ENCODE peak calls at places on chromosome 6, in nine cellular contexts. P is GM13977; K is stimulated activated naive CD4-positive, alpha-beta T cell; T is adrenal gland; N is PC-3; H is activated naive CD4-positive, alpha-beta T cell; U is left ventricle myocardium inferior; Y is BE2C; A is tibial nerve. S is an unnamed sample.

GRCh38 chr6:37068523-37069270 is 63.2 kb downstream of the FGD2 start:
- DNase-seq in N (no peak), H (no peak), P (no peak), U (no peak), T (no peak), A (no peak), K (no peak), Y (no peak), S (peak; percentile 60)

GRCh38 chr6:1984346-1984994 is 260.9 kb downstream of the GMDS start:
- DNase-seq in N (no peak), U (no peak), Y (no peak), H (no peak), P (no peak), T (no peak), K (no peak), A (no peak), S (no peak)

GRCh38 chr6:139198529-139199303 is 63.8 kb downstream of the HECA start:
- DNase-seq in U (no peak), T (no peak), P (no peak), Y (no peak), N (no peak), K (no peak), A (no peak), H (no peak), S (no peak)

GRCh38 chr6:115847671-115848070 is 213.0 kb downstream of the FRK start:
- DNase-seq in P (no peak), H (no peak), Y (no peak), A (no peak), N (no peak), T (no peak), K (no peak), U (no peak), S (no peak)

GRCh38 chr6:160523223-160523622 is 140.9 kb downstream of the LPA start:
- DNase-seq in N (no peak), Y (no peak), K (no peak), U (no peak), T (no peak), P (no peak), A (no peak), H (no peak), S (no peak)

GRCh38 chr6:169883316-169883715 is 131.9 kb downstream of the ERMARD start:
- DNase-seq in T (no peak), K (no peak), U (no peak), N (no peak), A (no peak), H (no peak), P (no peak), Y (no peak), S (no peak)

GRCh38 chr6:30681696-30682180 is 4.7 kb downstream of the PPP1R18 start:
- DNase-seq in U (no peak), K (no peak), T (no peak), N (no peak), P (peak; percentile 16), H (no peak), A (no peak), Y (no peak), S (no peak)

GRCh38 chr6:109507490-109508072 is 24.6 kb upstream of the ZBTB24 start:
- DNase-seq in Y (no peak), A (no peak), K (no peak), P (no peak), N (no peak), T (no peak), H (no peak), U (no peak), S (no peak)

GRCh38 chr6:53945765-53946407 is 151.1 kb downstream of the LRRC1 start:
- DNase-seq in N (no peak), T (no peak), Y (no peak), A (no peak), H (no peak), P (no peak), U (no peak), K (no peak), S (no peak)

GRCh38 chr6:129519750-129520149 is 190.2 kb downstream of the ARHGAP18 start:
- DNase-seq in Y (no peak), H (no peak), P (no peak), U (no peak), A (no peak), T (no peak), N (no peak), K (no peak), S (no peak)

GRCh38 chr6:121688974-121689373 is 253.5 kb downstream of the GJA1 start:
- DNase-seq in U (no peak), T (no peak), A (no peak), H (no peak), N (no peak), Y (no peak), P (no peak), K (peak; percentile 25), S (no peak)

GRCh38 chr6:42257614-42258013 is 40.0 kb upstream of the MRPS10 start:
- DNase-seq in U (no peak), Y (no peak), A (no peak), N (no peak), H (no peak), P (no peak), K (no peak), T (no peak), S (no peak)

GRCh38 chr6:25017932-25018581 is 82.3 kb upstream of the RIPOR2 start:
- DNase-seq in K (peak; percentile 82), T (peak; percentile 22), N (peak; percentile 79), A (peak; percentile 62), Y (peak; percentile 62), P (peak; percentile 64), H (peak; percentile 34), U (peak; percentile 53), S (no peak)

GRCh38 chr6:3348821-3349220 is 90.1 kb downstream of the PSMG4 start:
- DNase-seq in K (no peak), U (no peak), T (no peak), N (no peak), P (no peak), A (no peak), H (no peak), Y (no peak), S (no peak)

GRCh38 chr6:100459291-100459690 is 5.4 kb downstream of the SIM1 start:
- DNase-seq in Y (no peak), H (no peak), T (no peak), A (no peak), P (no peak), U (no peak), K (no peak), N (no peak), S (no peak)

GRCh38 chr6:138970856-138971425 is 17.1 kb downstream of the REPS1 start:
- DNase-seq in N (peak; percentile 81), Y (no peak), P (no peak), H (no peak), K (no peak), U (no peak), T (peak; percentile 55), A (no peak), S (no peak)

GRCh38 chr6:155340464-155341129 is 26.3 kb upstream of the TFB1M start:
- DNase-seq in H (no peak), K (no peak), A (no peak), U (no peak), N (peak; percentile 54), Y (peak; percentile 22), P (no peak), T (no peak), S (no peak)

GRCh38 chr6:116568111-116568510 is 3.2 kb upstream of the RWDD1 start:
- DNase-seq in A (no peak), T (no peak), H (no peak), U (no peak), K (no peak), Y (no peak), N (no peak), P (no peak), S (no peak)

GRCh38 chr6:44801188-44801587 is 413.7 kb downstream of the CDC5L start:
- DNase-seq in H (no peak), A (no peak), U (no peak), K (no peak), N (no peak), P (no peak), T (no peak), Y (no peak), S (no peak)

GRCh38 chr6:104995989-104996617 is 39.2 kb downstream of the LIN28B start:
- DNase-seq in Y (no peak), P (peak; percentile 18), N (peak; percentile 58), T (no peak), K (no peak), H (no peak), A (no peak), U (no peak), S (no peak)

GRCh38 chr6:138514860-138515540 is 15.7 kb upstream of the NHSL1 start:
- DNase-seq in P (no peak), Y (no peak), K (no peak), N (no peak), T (no peak), U (no peak), H (no peak), A (no peak), S (no peak)

GRCh38 chr6:45591306-45591705 is 213.6 kb upstream of the SUPT3H start:
- DNase-seq in H (no peak), A (no peak), N (peak; percentile 51), U (no peak), K (no peak), Y (no peak), P (no peak), T (no peak), S (no peak)

GRCh38 chr6:133495205-133495903 is 254.2 kb downstream of the EYA4 start:
- DNase-seq in P (no peak), U (no peak), T (no peak), H (no peak), A (no peak), N (no peak), Y (no peak), K (no peak), S (no peak)

GRCh38 chr6:19333936-19334335 is 503.2 kb upstream of the ID4 start:
- DNase-seq in H (no peak), K (no peak), T (no peak), P (no peak), A (no peak), U (no peak), N (peak; percentile 96), Y (no peak), S (no peak)

GRCh38 chr6:165987483-165988305 is 180.0 kb downstream of the TBXT start:
- DNase-seq in Y (peak; percentile 64), T (peak; percentile 97), N (no peak), P (no peak), H (no peak), A (peak; percentile 27), U (peak; percentile 87), K (no peak), S (peak; percentile 69)

GRCh38 chr6:31271641-31272357 is at the start of gene HLA-C:
- DNase-seq in Y (peak; percentile 83), U (peak; percentile 85), T (peak; percentile 96), N (peak; percentile 96), H (peak; percentile 57), P (peak; percentile 91), K (peak; percentile 92), A (peak; percentile 93), S (peak; percentile 95)

GRCh38 chr6:43089874-43090556 is 13.9 kb downstream of the PTK7 start:
- DNase-seq in T (no peak), Y (no peak), K (no peak), H (no peak), P (no peak), N (no peak), A (no peak), U (no peak), S (no peak)

GRCh38 chr6:151641028-151641427 is 147.2 kb downstream of the CCDC170 start:
- DNase-seq in P (no peak), A (no peak), U (no peak), T (no peak), N (no peak), H (no peak), Y (no peak), K (no peak), S (no peak)

GRCh38 chr6:150592377-150592995 is 7.2 kb upstream of the PLEKHG1 start:
- DNase-seq in P (no peak), N (no peak), A (no peak), K (no peak), H (no peak), Y (no peak), T (no peak), U (no peak), S (no peak)

GRCh38 chr6:16334671-16335070 is 96.3 kb downstream of the GMPR start:
- DNase-seq in U (no peak), P (no peak), Y (no peak), A (peak; percentile 82), K (no peak), N (peak; percentile 85), H (no peak), T (peak; percentile 93), S (peak; percentile 80)

GRCh38 chr6:137677714-137678113 is 183.5 kb upstream of the OLIG3 start:
- DNase-seq in T (peak; percentile 19), A (no peak), P (no peak), Y (no peak), N (no peak), H (no peak), K (no peak), U (peak; percentile 31), S (peak; percentile 76)

S was measured in aorta.